ENCODE peak calls at places on chromosome 2, in ten cellular contexts. F, V, B, H, T, I, J, M, N and X are unnamed samples.

GRCh38 chr2:10777111-10777841 is 35.3 kb downstream of the PDIA6 start:
- DNase-seq in F (no peak), V (no peak), B (no peak), H (no peak), T (no peak), I (no peak), J (no peak), M (no peak), N (no peak), X (no peak)

GRCh38 chr2:224106794-224107193 is 67.7 kb upstream of the SERPINE2 start:
- DNase-seq in F (no peak), V (no peak), B (no peak), H (no peak), T (no peak), I (no peak), J (no peak), M (no peak), N (no peak), X (no peak)

GRCh38 chr2:120366698-120367097 is 20.8 kb downstream of the INHBB start:
- DNase-seq in F (no peak), V (no peak), B (no peak), H (no peak), T (no peak), I (no peak), J (no peak), M (no peak), N (no peak), X (no peak)

GRCh38 chr2:12257476-12257875 is 459.3 kb upstream of the TRIB2 start:
- DNase-seq in F (no peak), V (no peak), B (no peak), H (no peak), T (no peak), I (no peak), J (no peak), M (no peak), N (no peak), X (no peak)

GRCh38 chr2:23690421-23691105 is 236.4 kb downstream of the ATAD2B start:
- DNase-seq in F (no peak), V (no peak), B (no peak), H (no peak), T (no peak), I (no peak), J (no peak), M (no peak), N (no peak), X (no peak)

GRCh38 chr2:88658890-88659881 is 31.9 kb upstream of the EIF2AK3 start:
- DNase-seq in F (peak; percentile 94), V (no peak), B (peak; percentile 39), H (peak; percentile 47), T (no peak), I (no peak), J (peak; percentile 16), M (peak; percentile 72), N (no peak), X (no peak)

GRCh38 chr2:226644342-226644957 is 155.2 kb downstream of the IRS1 start:
- DNase-seq in F (no peak), V (no peak), B (no peak), H (peak; percentile 56), T (no peak), I (no peak), J (no peak), M (no peak), N (no peak), X (no peak)

GRCh38 chr2:226114436-226114835 is 685.2 kb downstream of the IRS1 start:
- DNase-seq in F (no peak), V (no peak), B (no peak), H (no peak), T (no peak), I (no peak), J (no peak), M (no peak), N (no peak), X (no peak)

GRCh38 chr2:105252271-105252670 is 10.7 kb downstream of the GPR45 start:
- DNase-seq in F (no peak), V (no peak), B (no peak), H (no peak), T (no peak), I (no peak), J (no peak), M (no peak), N (no peak), X (no peak)

GRCh38 chr2:226799211-226799975 is at the start of gene IRS1:
- DNase-seq in F (peak; percentile 70), V (peak; percentile 60), B (no peak), H (peak; percentile 85), T (peak; percentile 54), I (peak; percentile 60), J (peak; percentile 73), M (no peak), N (peak; percentile 72), X (peak; percentile 84)

GRCh38 chr2:10980886-10981425 is 69.2 kb downstream of the KCNF1 start:
- DNase-seq in F (no peak), V (no peak), B (no peak), H (no peak), T (no peak), I (no peak), J (no peak), M (no peak), N (no peak), X (no peak)

GRCh38 chr2:198873771-198874501 is 583.8 kb downstream of the SATB2 start:
- DNase-seq in F (no peak), V (no peak), B (no peak), H (no peak), T (no peak), I (no peak), J (no peak), M (no peak), N (no peak), X (no peak)